ENCODE peak calls at places on chromosomes 16 and 17, in five cellular contexts. H is activated CD8-positive, alpha-beta memory T cell treated with anti-CD3 and anti-CD28 coated beads for 1 hour; U is activated naive CD8-positive, alpha-beta T cell treated with anti-CD3 and anti-CD28 coated beads for 36 hours; W is iPS-NIHi11; F is astrocyte of the spinal cord. R is an unnamed sample.

GRCh38 chr16:58222532-58223316 is 24.8 kb upstream of the CSNK2A2 start:
- DNase-seq in H (no peak), U (no peak), W (peak; percentile 64), F (peak; percentile 11), R (no peak)

GRCh38 chr17:80027043-80027435 is 8.6 kb downstream of the TBC1D16 start:
- DNase-seq in H (no peak), U (no peak), W (no peak), F (no peak), R (no peak)

GRCh38 chr17:31596382-31597323 is 205.2 kb downstream of the RAB11FIP4 start:
- DNase-seq in H (no peak), U (peak; percentile 8), W (peak; percentile 73), F (peak; percentile 97), R (peak; percentile 66)

GRCh38 chr16:24525970-24526559 is 13.3 kb upstream of the RBBP6 start:
- DNase-seq in H (no peak), U (no peak), W (no peak), F (no peak), R (no peak)

GRCh38 chr16:9090101-9090959 is 1.1 kb upstream of the HAPSTR1 start:
- DNase-seq in H (no peak), U (peak; percentile 66), W (peak; percentile 34), F (no peak), R (peak; percentile 58)

GRCh38 chr17:2593846-2594656 is 597 bp downstream of the PAFAH1B1 start:
- DNase-seq in H (peak; percentile 46), U (peak; percentile 81), W (peak; percentile 81), F (peak; percentile 79), R (peak; percentile 80)

GRCh38 chr17:80104321-80104955 is 3.1 kb downstream of the GAA start:
- DNase-seq in H (no peak), U (no peak), W (peak; percentile 55), F (peak; percentile 33), R (no peak)

GRCh38 chr17:32621612-32622312 is 135.0 kb downstream of the CDK5R1 start:
- DNase-seq in H (no peak), U (no peak), W (peak; percentile 23), F (peak; percentile 28), R (no peak)

GRCh38 chr16:84673561-84673960 is 25.2 kb downstream of the KLHL36 start:
- DNase-seq in H (no peak), U (no peak), W (no peak), F (no peak), R (no peak)

GRCh38 chr16:49158029-49158642 is 123.5 kb downstream of the CBLN1 start:
- DNase-seq in H (no peak), U (peak; percentile 0), W (peak; percentile 82), F (peak; percentile 3), R (no peak)

GRCh38 chr16:22813946-22814325 is at the start of gene HS3ST2:
- DNase-seq in H (no peak), U (peak; percentile 17), W (peak; percentile 89), F (no peak), R (no peak)

GRCh38 chr16:74606521-74607309 is at the start of gene GLG1:
- DNase-seq in H (peak; percentile 69), U (peak; percentile 94), W (peak; percentile 91), F (peak; percentile 95), R (peak; percentile 94)

GRCh38 chr16:20300312-20301097 is 26.8 kb downstream of the GP2 start:
- DNase-seq in H (no peak), U (peak; percentile 16), W (peak; percentile 83), F (peak; percentile 8), R (no peak)

GRCh38 chr17:40110026-40110425 is 9.6 kb upstream of the NR1D1 start:
- DNase-seq in H (no peak), U (no peak), W (no peak), F (no peak), R (no peak)

GRCh38 chr16:23679274-23679985 is 741 bp downstream of the PLK1 start:
- DNase-seq in H (no peak), U (peak; percentile 17), W (peak; percentile 75), F (peak; percentile 28), R (no peak)

GRCh38 chr17:78974635-78975591 is 4.8 kb downstream of the LGALS3BP start:
- DNase-seq in H (no peak), U (no peak), W (peak; percentile 66), F (peak; percentile 75), R (no peak)

GRCh38 chr16:85112364-85112763 is at the start of gene CIBAR2:
- DNase-seq in H (no peak), U (no peak), W (peak; percentile 83), F (no peak), R (no peak)

GRCh38 chr17:69411766-69412165 is 2.7 kb upstream of the MAP2K6 start:
- DNase-seq in H (no peak), U (no peak), W (no peak), F (no peak), R (no peak)

GRCh38 chr16:27458196-27458728 is 56.3 kb downstream of the IL21R start:
- DNase-seq in H (no peak), U (no peak), W (no peak), F (no peak), R (no peak)

GRCh38 chr17:42414782-42415409 is 8.2 kb downstream of the CAVIN1 start:
- DNase-seq in H (no peak), U (peak; percentile 59), W (no peak), F (no peak), R (no peak)